ENCODE peak calls at places on chromosomes 2 and 18, in five cellular contexts. One of them, this sample, is unnamed.

GRCh38 chr2:113277474-113278072 is 1.1 kb downstream of the PAX8 start:
- DNase-seq in MM.1S: no peak
- DNase-seq in IMR-90: no peak
- DNase-seq in stimulated activated CD8-positive, alpha-beta memory T cell treated with anti-CD3 and anti-CD28 coated beads, Interleukin-15, amount 100 ng/mL, for 4 hours: no peak
- DNase-seq in NCI-H1694: no peak
- DNase-seq in this sample: no peak

GRCh38 chr2:154455201-154455600 is 243.3 kb upstream of the KCNJ3 start:
- DNase-seq in IMR-90: no peak
- DNase-seq in NCI-H1694: no peak
- DNase-seq in stimulated activated CD8-positive, alpha-beta memory T cell treated with anti-CD3 and anti-CD28 coated beads, Interleukin-15, amount 100 ng/mL, for 4 hours: no peak
- DNase-seq in MM.1S: no peak
- DNase-seq in this sample: no peak

GRCh38 chr2:44942304-44943030 is 965 bp downstream of the SIX3 start:
- DNase-seq in NCI-H1694: no peak
- DNase-seq in stimulated activated CD8-positive, alpha-beta memory T cell treated with anti-CD3 and anti-CD28 coated beads, Interleukin-15, amount 100 ng/mL, for 4 hours: no peak
- DNase-seq in MM.1S: no peak
- DNase-seq in IMR-90: no peak
- DNase-seq in this sample: no peak

GRCh38 chr2:74201596-74201995 is 3.2 kb downstream of the MTHFD2 start:
- DNase-seq in NCI-H1694: no peak
- DNase-seq in MM.1S: no peak
- DNase-seq in stimulated activated CD8-positive, alpha-beta memory T cell treated with anti-CD3 and anti-CD28 coated beads, Interleukin-15, amount 100 ng/mL, for 4 hours: no peak
- DNase-seq in IMR-90: peak; percentile 66
- DNase-seq in this sample: no peak

GRCh38 chr18:57792741-57793629 is 10.1 kb downstream of the ATP8B1 start:
- DNase-seq in MM.1S: no peak
- DNase-seq in IMR-90: no peak
- DNase-seq in stimulated activated CD8-positive, alpha-beta memory T cell treated with anti-CD3 and anti-CD28 coated beads, Interleukin-15, amount 100 ng/mL, for 4 hours: no peak
- DNase-seq in NCI-H1694: no peak
- DNase-seq in this sample: no peak

GRCh38 chr2:68248806-68249205 is 3.5 kb downstream of the PPP3R1 start:
- DNase-seq in NCI-H1694: no peak
- DNase-seq in stimulated activated CD8-positive, alpha-beta memory T cell treated with anti-CD3 and anti-CD28 coated beads, Interleukin-15, amount 100 ng/mL, for 4 hours: no peak
- DNase-seq in IMR-90: no peak
- DNase-seq in MM.1S: no peak
- DNase-seq in this sample: no peak

GRCh38 chr2:224584111-224584764 is 925 bp downstream of the CUL3 start:
- DNase-seq in NCI-H1694: no peak
- DNase-seq in stimulated activated CD8-positive, alpha-beta memory T cell treated with anti-CD3 and anti-CD28 coated beads, Interleukin-15, amount 100 ng/mL, for 4 hours: no peak
- DNase-seq in MM.1S: peak; percentile 35
- DNase-seq in IMR-90: peak; percentile 38
- DNase-seq in this sample: peak; percentile 18

GRCh38 chr2:2572393-2573204 is 241.5 kb upstream of the MYT1L start:
- DNase-seq in IMR-90: no peak
- DNase-seq in MM.1S: no peak
- DNase-seq in NCI-H1694: no peak
- DNase-seq in stimulated activated CD8-positive, alpha-beta memory T cell treated with anti-CD3 and anti-CD28 coated beads, Interleukin-15, amount 100 ng/mL, for 4 hours: no peak
- DNase-seq in this sample: no peak

GRCh38 chr2:221570321-221571107 is 1.6 kb downstream of the EPHA4 start:
- DNase-seq in NCI-H1694: peak; percentile 31
- DNase-seq in IMR-90: peak; percentile 31
- DNase-seq in MM.1S: no peak
- DNase-seq in stimulated activated CD8-positive, alpha-beta memory T cell treated with anti-CD3 and anti-CD28 coated beads, Interleukin-15, amount 100 ng/mL, for 4 hours: no peak
- DNase-seq in this sample: peak; percentile 18

GRCh38 chr18:52200891-52201663 is 138.9 kb upstream of the DCC start:
- DNase-seq in stimulated activated CD8-positive, alpha-beta memory T cell treated with anti-CD3 and anti-CD28 coated beads, Interleukin-15, amount 100 ng/mL, for 4 hours: no peak
- DNase-seq in MM.1S: no peak
- DNase-seq in IMR-90: no peak
- DNase-seq in NCI-H1694: no peak
- DNase-seq in this sample: no peak

GRCh38 chr18:23871410-23871809 is 143.1 kb upstream of the TTC39C start:
- DNase-seq in stimulated activated CD8-positive, alpha-beta memory T cell treated with anti-CD3 and anti-CD28 coated beads, Interleukin-15, amount 100 ng/mL, for 4 hours: peak; percentile 45
- DNase-seq in NCI-H1694: no peak
- DNase-seq in MM.1S: no peak
- DNase-seq in IMR-90: no peak
- DNase-seq in this sample: no peak

GRCh38 chr2:10760794-10761504 is 39.5 kb downstream of the ATP6V1C2 start:
- DNase-seq in IMR-90: no peak
- DNase-seq in NCI-H1694: no peak
- DNase-seq in stimulated activated CD8-positive, alpha-beta memory T cell treated with anti-CD3 and anti-CD28 coated beads, Interleukin-15, amount 100 ng/mL, for 4 hours: no peak
- DNase-seq in MM.1S: no peak
- DNase-seq in this sample: no peak

GRCh38 chr2:102060792-102061191 is 69.0 kb downstream of the IL1R2 start:
- DNase-seq in IMR-90: no peak
- DNase-seq in MM.1S: no peak
- DNase-seq in stimulated activated CD8-positive, alpha-beta memory T cell treated with anti-CD3 and anti-CD28 coated beads, Interleukin-15, amount 100 ng/mL, for 4 hours: no peak
- DNase-seq in NCI-H1694: no peak
- DNase-seq in this sample: no peak

GRCh38 chr2:64630752-64631151 is 23.0 kb downstream of the SERTAD2 start:
- DNase-seq in IMR-90: no peak
- DNase-seq in MM.1S: no peak
- DNase-seq in stimulated activated CD8-positive, alpha-beta memory T cell treated with anti-CD3 and anti-CD28 coated beads, Interleukin-15, amount 100 ng/mL, for 4 hours: no peak
- DNase-seq in NCI-H1694: no peak
- DNase-seq in this sample: no peak